ENCODE peak calls at places on chromosome 9, in five cellular contexts. Y, H, E, A and X are unnamed samples.

GRCh38 chr9:89649045-89649691 is 44.4 kb downstream of the GADD45G start:
- DNase-seq in Y (no peak), H (no peak), E (no peak), A (no peak), X (no peak)

GRCh38 chr9:72294952-72295351 is 70.1 kb downstream of the ZFAND5 start:
- DNase-seq in Y (peak), H (no peak), E (no peak), A (no peak), X (no peak)

GRCh38 chr9:19229725-19230355 is 653 bp upstream of the DENND4C start:
- DNase-seq in Y (peak), H (peak), E (no peak), A (peak), X (peak)

GRCh38 chr9:133532937-133533668 is 1.4 kb upstream of the ADAMTSL2 start:
- DNase-seq in Y (peak), H (peak), E (no peak), A (peak), X (no peak)

GRCh38 chr9:91065231-91066041 is 263.8 kb downstream of the SYK start:
- DNase-seq in Y (no peak), H (no peak), E (no peak), A (no peak), X (no peak)

GRCh38 chr9:136082496-136083361 is 12.4 kb downstream of the NACC2 start:
- DNase-seq in Y (no peak), H (no peak), E (no peak), A (peak), X (no peak)

GRCh38 chr9:87742813-87743428 is 17.0 kb downstream of the CTSL start:
- DNase-seq in Y (no peak), H (no peak), E (no peak), A (no peak), X (no peak)

GRCh38 chr9:33742051-33742450 is 53.3 kb upstream of the PRSS3 start:
- DNase-seq in Y (no peak), H (no peak), E (no peak), A (no peak), X (no peak)

GRCh38 chr9:75810063-75810462 is 80.4 kb upstream of the PCSK5 start:
- DNase-seq in Y (no peak), H (no peak), E (no peak), A (no peak), X (no peak)

GRCh38 chr9:77218612-77219011 is 41.3 kb downstream of the VPS13A start:
- DNase-seq in Y (no peak), H (no peak), E (peak), A (no peak), X (no peak)

GRCh38 chr9:38467404-38467803 is 43.1 kb upstream of the IGFBPL1 start:
- DNase-seq in Y (no peak), H (no peak), E (no peak), A (no peak), X (no peak)

GRCh38 chr9:117414220-117414905 is 494 bp downstream of the ASTN2 start:
- DNase-seq in Y (no peak), H (no peak), E (no peak), A (no peak), X (no peak)

GRCh38 chr9:93252116-93252780 is 68.3 kb downstream of the WNK2 start:
- DNase-seq in Y (no peak), H (no peak), E (no peak), A (peak), X (no peak)

GRCh38 chr9:108813951-108814601 is 41.7 kb downstream of the ACTL7B start:
- DNase-seq in Y (no peak), H (no peak), E (peak), A (peak), X (no peak)

GRCh38 chr9:135702002-135702721 is at the start of gene KCNT1:
- DNase-seq in Y (peak), H (peak), E (no peak), A (peak), X (no peak)

GRCh38 chr9:128554155-128554862 is 1.9 kb downstream of the SPTAN1 start:
- DNase-seq in Y (peak), H (no peak), E (no peak), A (peak), X (no peak)